ENCODE peak calls at places on chromosomes 3 and 15, in four cellular contexts. N is GM12892, A is HepG2, Z is SK-N-SH. Q is an unnamed sample.

GRCh38 chr15:57283774-57284508 is 92.4 kb upstream of the CGNL1 start:
- DNase-seq in N (no peak), A (no peak), Z (no peak), Q (no peak)

GRCh38 chr3:16448691-16449090 is 64.8 kb downstream of the RFTN1 start:
- DNase-seq in N (no peak), A (no peak), Z (no peak), Q (no peak)

GRCh38 chr3:136778865-136779264 is 26.7 kb upstream of the STAG1 start:
- DNase-seq in N (no peak), A (no peak), Z (no peak), Q (no peak)

GRCh38 chr3:48707157-48707556 is 9.9 kb downstream of the IP6K2 start:
- DNase-seq in N (no peak), A (no peak), Z (no peak), Q (no peak)

GRCh38 chr3:132730891-132731580 is 8.8 kb upstream of the NPHP3 start:
- DNase-seq in N (no peak), A (peak), Z (peak), Q (no peak)

GRCh38 chr3:48979451-48979850 is 10.6 kb upstream of the P4HTM start:
- DNase-seq in N (no peak), A (no peak), Z (no peak), Q (no peak)

GRCh38 chr15:31303434-31304073 is 23.1 kb upstream of the KLF13 start:
- DNase-seq in N (no peak), A (no peak), Z (no peak), Q (no peak)

GRCh38 chr3:32818431-32819085 is 761 bp downstream of the TRIM71 start:
- DNase-seq in N (no peak), A (no peak), Z (peak), Q (no peak)

GRCh38 chr15:31382693-31383005 is 56.0 kb downstream of the KLF13 start:
- DNase-seq in N (no peak), A (no peak), Z (no peak), Q (no peak)

GRCh38 chr3:39299279-39299678 is 19.4 kb upstream of the CX3CR1 start:
- DNase-seq in N (no peak), A (no peak), Z (no peak), Q (no peak)

GRCh38 chr3:174035317-174035886 is 637.9 kb downstream of the NLGN1 start:
- DNase-seq in N (no peak), A (no peak), Z (no peak), Q (no peak)

DNA sequence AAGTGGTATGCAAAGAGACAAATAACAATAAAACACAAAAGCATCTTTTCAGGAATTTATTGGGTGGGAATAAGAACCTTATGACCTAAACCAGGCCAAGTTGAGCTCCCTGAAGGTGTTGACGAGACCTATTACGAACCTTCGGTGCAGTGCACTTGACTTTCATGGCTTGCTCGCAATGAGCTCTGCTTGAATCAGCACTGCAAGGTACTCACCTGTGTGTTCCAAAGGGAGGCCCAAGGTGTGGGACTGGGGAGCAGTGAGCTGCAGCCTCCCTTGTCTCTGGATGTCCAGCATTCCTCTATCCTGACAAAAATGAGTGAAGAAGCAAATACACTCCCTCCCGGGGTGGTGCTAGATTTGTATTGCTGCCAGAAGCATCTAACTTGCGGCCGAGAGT is at the start of gene MDFIC2:
- DNase-seq in N (no peak), A (no peak), Z (no peak), Q (no peak)
- TF ChIP-seq TAF1 in N (no peak), A (no peak), Z (no peak), Q (no peak)

GRCh38 chr15:70212963-70213315 is 115.2 kb upstream of the TLE3 start:
- DNase-seq in N (no peak), A (no peak), Z (no peak), Q (no peak)
- TF ChIP-seq TAF1 in N (no peak), A (no peak), Z (no peak), Q (no peak)

GRCh38 chr3:124084398-124084881 is 92.5 kb upstream of the ROPN1 start:
- DNase-seq in N (no peak), A (no peak), Z (no peak), Q (no peak)
- TF ChIP-seq TAF1 in N (no peak), A (no peak), Z (no peak), Q (no peak)

GRCh38 chr3:108125550-108126071 is 34.8 kb upstream of the CD47 start:
- DNase-seq in N (no peak), A (no peak), Z (no peak), Q (no peak)
- TF ChIP-seq TAF1 in N (peak), A (no peak), Z (no peak), Q (peak)

DNA sequence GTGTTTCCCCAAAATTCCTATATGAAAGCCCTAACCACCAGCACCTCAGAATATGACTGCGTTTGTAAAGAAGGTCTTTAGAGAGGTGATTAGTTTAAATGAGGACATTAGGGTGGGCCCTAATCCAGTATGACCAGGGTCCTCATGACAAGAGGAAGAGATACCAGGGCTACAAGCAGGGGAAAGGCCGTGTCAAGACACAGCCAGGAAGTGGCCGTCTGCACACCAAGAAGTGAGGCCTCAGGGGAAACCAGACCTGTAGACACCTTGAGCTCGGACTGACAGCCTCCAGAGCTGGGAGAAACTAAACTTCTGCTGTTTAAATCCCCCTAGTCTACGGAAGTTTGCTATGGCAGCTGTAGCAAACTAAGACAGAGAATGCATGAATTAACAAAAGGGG is 14.2 kb downstream of the KIF7 start:
- DNase-seq in N (no peak), A (no peak), Z (no peak), Q (no peak)
- TF ChIP-seq TAF1 in N (no peak), A (no peak), Z (no peak), Q (no peak)

DNA sequence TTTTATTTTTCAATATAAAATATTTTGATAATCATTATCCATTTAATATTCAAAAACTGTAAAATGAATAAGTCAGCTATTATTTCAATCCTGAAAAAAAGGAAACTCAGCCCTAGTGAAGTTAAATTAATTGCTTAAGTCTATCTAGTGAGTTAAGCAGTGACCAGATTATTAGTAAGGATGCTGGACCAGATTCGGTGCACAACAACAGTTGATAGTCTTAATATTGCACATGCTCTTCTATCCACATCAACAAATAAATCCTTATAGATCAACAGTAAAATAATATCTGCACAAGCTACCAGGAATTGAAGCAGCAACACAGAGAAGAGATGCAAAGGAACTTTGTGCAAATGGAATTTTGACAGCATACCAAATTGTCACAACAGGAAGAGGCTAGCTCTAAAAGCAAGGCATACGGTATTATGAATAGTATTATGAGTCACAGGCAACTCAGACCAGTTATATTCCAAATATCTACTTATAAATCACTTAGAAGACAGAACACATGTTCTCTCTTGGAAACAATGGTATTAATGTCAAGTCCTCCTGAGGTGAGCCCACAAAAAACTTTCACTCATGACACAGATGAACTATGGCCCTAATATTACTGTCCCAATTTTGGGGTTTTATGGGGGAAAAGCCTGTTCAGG is 24.9 kb downstream of the VPS13C start:
- DNase-seq in N (no peak), A (no peak), Z (no peak), Q (no peak)
- TF ChIP-seq TAF1 in N (no peak), A (no peak), Z (no peak), Q (no peak)

DNA sequence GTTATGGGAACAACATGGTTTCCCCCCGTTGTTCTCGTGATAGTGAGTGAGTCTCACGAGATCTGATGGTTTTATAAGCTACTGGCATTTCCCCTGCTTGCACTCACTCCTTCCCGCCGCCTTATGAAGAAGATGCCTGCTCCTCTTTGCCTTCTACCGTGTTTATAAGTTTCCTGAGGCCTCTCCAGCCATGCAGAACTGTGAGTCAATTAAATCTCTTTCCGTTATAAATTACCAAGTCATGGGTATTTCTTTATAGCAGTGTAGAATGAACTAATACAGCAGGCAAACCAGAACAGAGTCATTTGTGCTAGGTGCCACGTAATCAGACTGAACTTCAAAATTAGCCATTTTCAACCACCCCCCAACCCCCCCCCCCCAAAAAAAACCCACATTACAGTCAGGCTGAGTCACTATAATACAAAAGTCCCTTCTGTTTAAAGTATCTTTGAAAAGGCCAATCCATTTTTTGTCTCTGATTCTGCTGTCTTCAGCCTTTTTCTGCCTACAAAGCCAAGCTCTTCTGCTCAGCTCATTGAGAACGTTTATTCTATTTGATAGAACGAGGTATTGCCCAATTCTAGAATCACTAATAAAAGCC is 4.1 kb downstream of the OR4F6 start:
- DNase-seq in N (no peak), A (no peak), Z (no peak), Q (no peak)
- TF ChIP-seq TAF1 in N (no peak), A (no peak), Z (no peak), Q (no peak)

GRCh38 chr3:63908776-63909175 is 3.4 kb downstream of the SCAANT1 start:
- DNase-seq in N (no peak), A (no peak), Z (no peak), Q (no peak)

GRCh38 chr3:63909431-63909830 is 2.8 kb downstream of the SCAANT1 start:
- DNase-seq in N (no peak), A (no peak), Z (no peak), Q (no peak)

GRCh38 chr3:63910873-63911272 is 1.3 kb downstream of the SCAANT1 start:
- DNase-seq in N (no peak), A (peak), Z (no peak), Q (no peak)

GRCh38 chr3:63905731-63906620 is 6.2 kb downstream of the SCAANT1 start:
- DNase-seq in N (no peak), A (no peak), Z (no peak), Q (no peak)

DNA sequence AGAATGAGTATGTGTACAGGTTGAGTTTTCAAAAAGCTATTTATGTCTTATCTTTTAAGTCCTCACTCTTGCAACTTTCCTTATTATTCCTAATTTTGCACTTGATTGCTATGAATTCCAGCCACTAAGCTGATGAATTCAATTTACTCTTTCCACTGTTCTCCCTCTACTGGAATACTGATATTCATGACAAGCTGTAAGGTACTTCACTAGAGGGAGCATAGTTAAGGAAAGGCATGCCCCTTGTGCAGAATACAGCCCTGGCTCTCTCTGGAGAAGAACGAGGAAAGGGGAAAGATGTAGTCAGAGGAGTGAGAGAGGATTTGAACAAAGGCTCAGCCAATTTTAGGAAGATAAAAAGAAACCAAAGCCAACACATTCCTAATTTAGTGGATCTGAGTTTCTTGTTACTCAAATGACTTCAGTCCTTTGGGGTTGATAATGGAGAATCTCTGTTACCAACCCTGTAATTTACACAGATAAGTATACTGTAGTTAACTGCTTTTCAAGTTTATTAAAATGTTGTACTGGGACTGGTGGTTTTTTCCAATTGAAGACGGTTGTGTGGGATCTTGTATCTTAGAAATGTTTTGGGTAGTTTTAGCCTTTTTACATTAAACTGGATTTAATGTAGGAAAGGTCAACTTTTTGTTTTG is 4.0 kb downstream of the SCAANT1 start:
- DNase-seq in N (no peak), A (peak), Z (peak), Q (no peak)
- TF ChIP-seq TAF1 in N (no peak), A (no peak), Z (no peak), Q (no peak)

GRCh38 chr3:10371167-10371566 is 50.3 kb upstream of the SEC13 start:
- DNase-seq in N (no peak), A (no peak), Z (no peak), Q (no peak)

GRCh38 chr3:10368512-10368911 is 47.6 kb upstream of the SEC13 start:
- DNase-seq in N (no peak), A (no peak), Z (no peak), Q (no peak)

GRCh38 chr3:10371789-10372188 is 50.9 kb upstream of the SEC13 start:
- DNase-seq in N (no peak), A (no peak), Z (no peak), Q (no peak)

GRCh38 chr3:10367466-10367865 is 46.6 kb upstream of the SEC13 start:
- DNase-seq in N (no peak), A (no peak), Z (no peak), Q (no peak)

DNA sequence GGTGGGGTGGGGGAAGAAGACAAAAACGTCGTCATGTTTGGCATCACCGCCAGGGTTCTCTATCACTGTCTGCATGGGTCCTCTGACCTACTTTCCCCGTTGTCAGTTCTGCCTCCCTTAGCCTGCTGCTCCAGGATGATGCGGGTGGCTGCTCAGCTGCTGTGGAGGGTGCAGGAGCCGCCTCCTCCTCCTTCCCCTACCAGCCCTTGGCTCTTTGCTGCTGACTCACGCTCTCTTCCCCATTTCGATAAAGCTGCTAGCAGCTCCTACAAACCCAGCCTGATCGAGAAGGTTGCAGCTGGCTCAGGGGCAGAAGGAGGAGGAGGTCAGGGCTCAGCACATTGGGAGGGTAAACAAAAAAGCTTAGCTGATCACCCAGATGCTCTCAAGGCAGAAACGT is 49.5 kb upstream of the SEC13 start:
- DNase-seq in N (no peak), A (no peak), Z (peak), Q (no peak)
- TF ChIP-seq TAF1 in N (no peak), A (no peak), Z (no peak), Q (no peak)